ENCODE peak calls at places on chromosomes 4 and X, in seven cellular contexts. Q is tibial nerve; K is stimulated activated CD4-positive, alpha-beta T cell treated with anti-CD3 and anti-CD28 coated beads, Interleukin-15, amount 100 ng/mL, for 1 hour; D is choroid plexus epithelial cell; M is NCI-H82; Z is dermis microvascular lymphatic vessel endothelial cell; B is activated CD4-positive, alpha-beta T cell treated with anti-CD3 and anti-CD28 coated beads, Interleukin-2, amount 10 ng/mL, durations not matched to agents 7 days and 5 days. X is an unnamed sample.

GRCh38 chrX:15737188-15737956 is 698 bp upstream of the CA5B start:
- DNase-seq in Q (no peak), D (no peak), K (no peak), B (no peak), M (no peak), Z (no peak), X (no peak)

GRCh38 chrX:10634681-10635161 is 14.3 kb upstream of the MID1 start:
- DNase-seq in Q (no peak), B (no peak), K (no peak), M (no peak), D (peak; percentile 82), Z (peak; percentile 65), X (no peak)

GRCh38 chrX:40173662-40174593 is 76.2 kb upstream of the BCOR start:
- DNase-seq in Q (no peak), K (no peak), M (no peak), Z (no peak), B (peak; percentile 61), D (peak; percentile 42), X (no peak)

GRCh38 chr4:184613405-184613804 is 35.8 kb downstream of the CASP3 start:
- DNase-seq in Q (no peak), B (no peak), D (no peak), M (no peak), K (no peak), Z (no peak), X (no peak)

GRCh38 chr4:46844325-46844917 is 64.6 kb downstream of the COX7B2 start:
- DNase-seq in M (peak; percentile 83), B (peak; percentile 60), Z (peak; percentile 59), D (peak; percentile 85), Q (no peak), K (no peak), X (no peak)

GRCh38 chrX:118228041-118228440 is 111.4 kb upstream of the KLHL13 start:
- DNase-seq in B (no peak), Q (no peak), K (no peak), Z (peak; percentile 57), D (peak; percentile 13), M (no peak), X (no peak)

GRCh38 chrX:74147439-74147838 is 156.5 kb upstream of the ZCCHC13 start:
- DNase-seq in D (no peak), Z (no peak), B (no peak), M (no peak), K (no peak), Q (no peak), X (no peak)

GRCh38 chr4:34091451-34091850 is 2152.9 kb downstream of the ARAP2 start:
- DNase-seq in D (peak; percentile 65), K (no peak), Q (no peak), Z (no peak), M (no peak), B (no peak), X (no peak)